ENCODE peak calls at places on chromosomes 4 and X, in seven cellular contexts. O is ovary, M is fibroblast of lung, Y is kidney, B is left ventricle myocardium inferior, J is psoas muscle, X is pancreas. Q is an unnamed sample.

GRCh38 chrX:56736219-56736618 is 7.2 kb downstream of the NBDY start:
- DNase-seq in O (no peak), M (no peak), Y (no peak), B (no peak), J (no peak), X (no peak), Q (no peak)

GRCh38 chrX:124555036-124555595 is 208.8 kb downstream of the SH2D1A start:
- DNase-seq in O (no peak), M (peak; percentile 0), Y (no peak), B (no peak), J (no peak), X (no peak), Q (no peak)

GRCh38 chrX:1249101-1249887 is 19.3 kb upstream of the CSF2RA start:
- DNase-seq in O (no peak), M (no peak), Y (no peak), B (peak; percentile 63), J (peak; percentile 73), X (no peak), Q (peak; percentile 69)

GRCh38 chr4:15756361-15756861 is 21.7 kb upstream of the CD38 start:
- DNase-seq in O (no peak), M (peak; percentile 52), Y (no peak), B (no peak), J (no peak), X (no peak), Q (no peak)

GRCh38 chr4:145779319-145779801 is 99.4 kb downstream of the C4orf51 start:
- DNase-seq in O (no peak), M (no peak), Y (no peak), B (no peak), J (no peak), X (no peak), Q (no peak)

GRCh38 chr4:52837716-52838558 is 24.2 kb upstream of the RASL11B start:
- DNase-seq in O (no peak), M (peak; percentile 42), Y (no peak), B (no peak), J (no peak), X (no peak), Q (no peak)

GRCh38 chrX:153864101-153864500 is 21.9 kb downstream of the L1CAM start:
- DNase-seq in O (no peak), M (no peak), Y (peak; percentile 24), B (no peak), J (no peak), X (no peak), Q (no peak)

GRCh38 chrX:43949669-43950068 is 23.5 kb downstream of the NDP start:
- DNase-seq in O (no peak), M (no peak), Y (peak; percentile 73), B (peak; percentile 18), J (no peak), X (no peak), Q (peak; percentile 50)

GRCh38 chr4:136925203-136925602 is 607.1 kb downstream of the PCDH18 start:
- DNase-seq in O (no peak), M (no peak), Y (no peak), B (no peak), J (no peak), X (no peak), Q (no peak)

GRCh38 chr4:128271551-128271950 is 16.1 kb downstream of the PGRMC2 start:
- DNase-seq in O (no peak), M (no peak), Y (no peak), B (no peak), J (no peak), X (no peak), Q (no peak)

GRCh38 chr4:133000012-133000411 is 149.1 kb upstream of the PCDH10 start:
- DNase-seq in O (no peak), M (peak; percentile 5), Y (no peak), B (no peak), J (no peak), X (no peak), Q (no peak)

GRCh38 chr4:53601251-53601764 is 10.0 kb upstream of the LNX1 start:
- DNase-seq in O (peak; percentile 23), M (no peak), Y (peak; percentile 70), B (peak; percentile 15), J (peak; percentile 62), X (peak; percentile 26), Q (peak; percentile 11)

GRCh38 chr4:123488916-123489315 is 92.3 kb downstream of the SPRY1 start:
- DNase-seq in O (no peak), M (peak; percentile 50), Y (no peak), B (no peak), J (no peak), X (no peak), Q (no peak)

GRCh38 chr4:140893939-140894338 is 137.8 kb upstream of the TBC1D9 start:
- DNase-seq in O (no peak), M (peak; percentile 85), Y (no peak), B (no peak), J (no peak), X (no peak), Q (no peak)

GRCh38 chr4:122227202-122227601 is 75.1 kb downstream of the BLTP1 start:
- DNase-seq in O (no peak), M (no peak), Y (no peak), B (no peak), J (no peak), X (no peak), Q (no peak)

GRCh38 chr4:153520871-153521329 is 54.7 kb downstream of the TMEM131L start:
- DNase-seq in O (no peak), M (no peak), Y (no peak), B (no peak), J (no peak), X (no peak), Q (no peak)

GRCh38 chr4:14926368-14926767 is 75.9 kb upstream of the CPEB2 start:
- DNase-seq in O (peak; percentile 34), M (no peak), Y (no peak), B (no peak), J (no peak), X (no peak), Q (peak; percentile 35)

GRCh38 chr4:99120501-99120900 is 23.6 kb downstream of the ADH4 start:
- DNase-seq in O (no peak), M (no peak), Y (no peak), B (no peak), J (no peak), X (no peak), Q (no peak)

DNA sequence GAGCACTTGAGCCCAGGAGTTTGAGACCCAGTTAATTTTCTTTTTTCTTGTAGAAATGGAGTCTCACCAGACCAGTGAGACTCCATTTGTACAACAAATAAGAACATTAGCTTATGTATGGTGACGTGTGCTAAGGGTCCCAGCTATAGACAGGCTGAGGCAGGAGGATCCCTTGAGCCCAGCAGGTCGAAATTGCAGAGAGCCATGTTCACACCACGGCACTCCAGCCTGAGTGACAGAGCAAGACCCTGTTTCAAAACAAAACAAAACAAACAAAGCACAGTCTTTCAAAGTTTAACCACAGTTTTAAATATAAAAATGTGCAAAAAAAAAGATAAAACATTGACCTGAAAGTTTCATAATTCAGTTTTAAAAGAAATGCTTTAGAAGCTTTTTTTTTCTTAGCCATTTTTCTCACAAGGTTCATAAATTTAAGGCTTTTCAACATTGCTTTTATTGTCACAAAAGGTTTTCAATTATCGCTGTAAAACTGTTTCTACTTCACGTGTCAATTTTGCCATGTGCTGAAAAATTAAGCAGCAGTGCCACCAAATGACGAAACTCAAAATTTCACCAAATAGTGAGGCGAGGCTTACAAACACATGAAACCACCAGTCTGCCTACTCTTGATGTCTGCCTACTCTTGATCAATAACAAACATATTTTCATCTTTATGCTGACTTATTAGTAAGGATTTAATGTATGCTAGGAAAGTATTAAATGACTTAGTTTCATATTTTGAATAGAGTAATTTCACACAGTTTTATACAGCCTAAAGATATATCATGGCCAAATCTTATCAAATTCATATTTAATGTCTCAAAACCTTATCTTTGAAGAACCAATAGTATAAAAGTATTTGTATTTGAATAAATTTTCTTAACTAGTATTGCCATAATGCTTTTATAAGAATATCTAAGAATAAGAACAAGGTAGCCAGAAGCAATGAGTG is 126.3 kb downstream of the NEK1 start:
- DNase-seq in O (peak; percentile 24), M (peak; percentile 79), Y (no peak), B (no peak), J (no peak), X (peak; percentile 4), Q (no peak)
- TF ChIP-seq CTCF in O (peak; percentile 66), M (peak; percentile 47), Y (peak; percentile 63), B (peak; percentile 66), J (peak; percentile 61), X (peak; percentile 25), Q (peak; percentile 67)

DNA sequence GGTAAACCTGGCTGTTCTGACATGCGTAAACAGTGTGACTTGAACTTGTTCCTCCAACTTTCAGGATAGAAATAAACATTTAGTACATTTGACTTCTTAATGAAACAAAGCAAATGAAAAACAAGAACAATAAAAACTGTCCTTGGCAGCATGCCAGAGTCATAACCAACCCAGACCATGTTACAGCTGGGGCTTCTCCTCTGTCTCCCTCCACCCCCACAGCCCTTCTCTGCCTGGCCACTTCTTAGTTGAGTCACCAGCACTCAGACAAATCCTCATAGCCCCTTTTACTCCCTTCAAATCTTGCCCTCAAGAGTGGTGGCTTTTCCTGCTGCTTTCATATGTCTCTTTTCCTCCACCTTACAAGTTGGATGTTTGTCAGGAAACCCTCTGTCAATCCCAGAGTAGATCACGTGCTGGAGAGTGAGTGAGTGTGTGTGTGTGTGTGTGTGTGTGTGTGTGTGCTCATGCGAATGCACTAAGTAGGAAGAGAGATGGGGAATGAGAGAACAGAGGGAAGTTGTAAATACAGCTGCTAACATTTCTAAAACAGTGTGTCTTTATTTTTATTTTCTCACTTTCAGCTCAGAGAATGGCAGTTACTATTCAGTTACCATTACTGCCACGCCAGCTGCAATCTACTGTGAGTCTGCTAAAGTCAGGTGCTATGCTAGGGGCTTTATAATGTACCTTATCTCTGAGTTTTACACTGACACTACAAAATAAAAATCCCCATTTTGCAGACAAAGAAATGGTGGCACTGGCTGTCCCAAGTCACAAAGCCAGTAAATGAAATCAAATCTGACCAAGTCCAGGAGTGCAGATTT is 15.0 kb downstream of the SCARB2 start:
- DNase-seq in O (peak; percentile 71), M (peak; percentile 93), Y (peak; percentile 80), B (peak; percentile 46), J (peak; percentile 70), X (peak; percentile 74), Q (peak; percentile 68)
- H3K4me1 ChIP-seq in O (peaks cover 30% of the 10 kb centered on the region), M (peaks cover 51% of the 10 kb centered on the region), Y (peaks cover 48% of the 10 kb centered on the region), B (peaks cover 91% of the 10 kb centered on the region), J (peaks cover 95% of the 10 kb centered on the region), X (peaks cover 66% of the 10 kb centered on the region), Q (peaks cover 67% of the 10 kb centered on the region)

GRCh38 chr4:146981651-146982050 is 36.0 kb upstream of the TTC29 start:
- DNase-seq in O (no peak), M (peak; percentile 11), Y (no peak), B (no peak), J (no peak), X (no peak), Q (no peak)
- H3K4me3 ChIP-seq in O (no peak overlapping the region), M (no peak overlapping the region), Y (no peak overlapping the region), B (no peak overlapping the region), J (no peak overlapping the region), X (no peak overlapping the region), Q (no peak overlapping the region)

DNA sequence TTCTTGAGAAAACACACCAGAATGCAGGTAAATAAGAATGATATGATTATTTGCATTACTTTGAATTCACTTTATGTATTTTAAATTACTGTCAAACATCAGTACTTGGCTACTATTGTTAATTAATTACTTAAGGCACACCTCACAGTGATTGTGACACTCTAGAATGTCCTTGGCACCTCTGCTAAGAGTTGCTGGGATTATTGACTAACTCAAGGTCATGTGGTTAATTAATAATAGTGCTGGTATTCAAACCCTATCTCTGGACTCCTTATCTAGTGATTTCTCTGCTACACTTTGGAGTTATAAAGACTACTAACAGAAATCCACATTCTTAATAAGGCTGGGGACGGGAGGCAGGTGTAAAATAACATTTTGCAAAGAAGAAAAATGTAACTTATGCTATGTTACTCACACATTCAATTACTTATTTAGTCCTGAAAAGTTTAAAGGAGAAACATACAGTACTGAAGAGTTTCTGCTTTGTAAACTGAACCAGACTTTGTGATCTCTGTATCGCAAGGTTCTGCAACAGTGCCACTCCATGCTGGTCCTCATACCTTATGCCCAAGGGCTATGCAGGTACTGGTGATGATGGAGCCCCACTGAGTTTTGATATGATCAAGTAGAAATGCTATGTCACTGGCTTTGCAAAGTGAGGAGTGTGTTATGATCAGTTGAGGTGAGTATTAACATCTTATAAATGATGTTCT is 242.7 kb downstream of the MID1IP1 start:
- DNase-seq in O (no peak), M (no peak), Y (no peak), B (no peak), J (no peak), X (no peak), Q (no peak)
- TF ChIP-seq CTCF in O (no peak), M (no peak), Y (no peak), B (no peak), J (no peak), X (no peak), Q (no peak)

Q was measured in heart left ventricle.